ENCODE peak calls at places on chromosomes 6 and 20, in five cellular contexts. S is tibial artery, W is lower lobe of right lung, Q is mammary epithelial cell, V is esophagus squamous epithelium. B is an unnamed sample. For H3K36me3, the result is how much of the 10 kb centered on the place peaks cover.

GRCh38 chr6:158544428-158544827 is 15.5 kb upstream of the TMEM181 start:
- DNase-seq in S (peak), W (no peak), Q (no peak), V (no peak), B (no peak)

GRCh38 chr6:73394577-73395354 is at the start of gene DDX43:
- DNase-seq in S (peak), W (peak), Q (no peak), V (peak), B (peak)

GRCh38 chr6:41780623-41781301 is at the start of gene PRICKLE4:
- DNase-seq in S (peak), W (peak), Q (no peak), V (no peak), B (no peak)

GRCh38 chr20:49684335-49684997 is 29.2 kb downstream of the B4GALT5 start:
- DNase-seq in S (no peak), W (peak), Q (no peak), V (no peak), B (no peak)

GRCh38 chr6:159595173-159595572 is 97.9 kb downstream of the SOD2 start:
- DNase-seq in S (no peak), W (no peak), Q (peak), V (no peak), B (peak)

GRCh38 chr20:58109918-58110635 is 118.4 kb downstream of the ANKRD60 start:
- DNase-seq in S (no peak), W (no peak), Q (no peak), V (no peak), B (no peak)

GRCh38 chr20:8798505-8798904 is 270.4 kb upstream of the PLCB4 start:
- DNase-seq in S (no peak), W (no peak), Q (no peak), V (no peak), B (no peak)

GRCh38 chr20:31845300-31845863 is at the start of gene FOXS1:
- DNase-seq in S (peak), W (no peak), Q (no peak), V (no peak), B (peak)

GRCh38 chr6:100924574-100924973 is 43.4 kb upstream of the ASCC3 start:
- DNase-seq in S (no peak), W (no peak), Q (peak), V (no peak), B (no peak)

GRCh38 chr6:169254456-169255316 is 1.0 kb upstream of the THBS2 start:
- DNase-seq in S (no peak), W (no peak), Q (no peak), V (no peak), B (no peak)

GRCh38 chr6:25311251-25311910 is 32.2 kb downstream of the CARMIL1 start:
- DNase-seq in S (no peak), W (no peak), Q (peak), V (no peak), B (no peak)

GRCh38 chr20:63864978-63865640 is at the start of gene TPD52L2:
- DNase-seq in S (peak), W (peak), Q (peak), V (peak), B (peak)

GRCh38 chr6:136411028-136411329 is 121.3 kb upstream of the BCLAF1 start:
- DNase-seq in S (no peak), W (no peak), Q (no peak), V (no peak), B (no peak)

GRCh38 chr20:427401-427800 is 19.3 kb downstream of the RBCK1 start:
- DNase-seq in S (peak), W (no peak), Q (no peak), V (no peak), B (no peak)

GRCh38 chr6:78749326-78749725 is 118.0 kb upstream of the IRAK1BP1 start:
- DNase-seq in S (no peak), W (no peak), Q (peak), V (no peak), B (no peak)

GRCh38 chr20:59032023-59032712 is at the start of gene ATP5F1E:
- DNase-seq in S (peak), W (peak), Q (peak), V (peak), B (peak)

GRCh38 chr6:74333406-74333805 is 637.4 kb downstream of the CD109 start:
- DNase-seq in S (no peak), W (no peak), Q (no peak), V (no peak), B (no peak)

GRCh38 chr6:26342106-26342999 is 22.6 kb upstream of the BTN3A2 start:
- DNase-seq in S (no peak), W (no peak), Q (no peak), V (no peak), B (no peak)

GRCh38 chr20:47273591-47274235 is 82.8 kb downstream of the ZMYND8 start:
- DNase-seq in S (no peak), W (no peak), Q (no peak), V (no peak), B (no peak)

GRCh38 chr20:47274449-47275108 is 81.9 kb downstream of the ZMYND8 start:
- DNase-seq in S (no peak), W (no peak), Q (peak), V (no peak), B (no peak)

GRCh38 chr20:47276856-47277541 is 79.5 kb downstream of the ZMYND8 start:
- DNase-seq in S (peak), W (no peak), Q (no peak), V (no peak), B (no peak)

GRCh38 chr20:47275548-47275947 is 81.0 kb downstream of the ZMYND8 start:
- DNase-seq in S (no peak), W (no peak), Q (no peak), V (no peak), B (no peak)

DNA sequence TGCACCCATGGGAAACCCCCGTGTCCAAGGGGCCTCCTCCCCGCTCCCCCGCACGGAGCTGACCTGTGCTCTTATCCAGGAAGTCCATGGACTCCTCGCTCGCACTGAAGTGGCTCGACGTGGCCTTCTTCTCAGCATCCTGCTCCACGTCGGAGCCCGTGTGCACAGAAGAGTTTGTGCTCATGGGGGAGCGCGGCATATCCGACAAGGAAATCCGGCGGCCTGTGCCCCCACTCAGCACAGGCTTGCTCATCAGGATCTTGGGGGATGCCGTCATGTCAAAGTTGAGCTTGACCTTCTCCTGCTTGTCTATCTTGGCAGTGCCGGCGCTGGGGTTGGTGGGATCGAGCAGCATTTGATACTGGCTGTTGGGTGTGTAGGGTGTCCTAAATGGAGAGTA is 80.2 kb downstream of the ZMYND8 start:
- DNase-seq in S (no peak), W (no peak), Q (no peak), V (no peak), B (no peak)
- H3K36me3 ChIP-seq in S (under half), W (half or more), Q (under half), V (under half), B (under half)

GRCh38 chr20:51610761-51611624 is 68.5 kb upstream of the NFATC2 start:
- DNase-seq in S (no peak), W (no peak), Q (no peak), V (no peak), B (no peak)

GRCh38 chr20:51613576-51613975 is 71.1 kb upstream of the NFATC2 start:
- DNase-seq in S (no peak), W (no peak), Q (no peak), V (no peak), B (no peak)

GRCh38 chr20:51612896-51613295 is 70.4 kb upstream of the NFATC2 start:
- DNase-seq in S (no peak), W (no peak), Q (no peak), V (no peak), B (no peak)

GRCh38 chr20:51611625-51611890 is 69.0 kb upstream of the NFATC2 start:
- DNase-seq in S (no peak), W (no peak), Q (no peak), V (no peak), B (no peak)

GRCh38 chr20:51616060-51616459 is 73.5 kb upstream of the NFATC2 start:
- DNase-seq in S (no peak), W (no peak), Q (no peak), V (no peak), B (no peak)
- TF ChIP-seq CTCF in S (no peak), W (no peak), Q (no peak), V (no peak), B (no peak)

DNA sequence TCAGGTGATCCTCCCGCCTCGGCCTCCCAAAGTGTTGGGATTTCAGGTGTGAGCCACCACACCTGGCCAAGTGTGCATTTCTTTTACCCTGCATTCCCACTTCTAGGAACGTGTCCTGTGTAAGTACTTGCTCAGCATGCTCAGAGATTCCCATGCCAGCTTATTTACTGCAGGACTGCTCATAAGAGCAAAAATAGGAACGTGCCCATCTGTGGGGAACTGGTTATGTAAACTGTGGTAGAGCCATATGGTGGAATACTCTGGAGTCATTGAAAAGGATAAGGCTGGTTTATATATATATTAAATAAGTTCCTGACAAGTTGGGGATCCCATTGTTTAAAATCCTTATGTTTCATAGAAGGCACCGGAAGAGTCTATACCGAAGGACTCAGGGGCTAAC is 38.2 kb upstream of the FANCE start:
- DNase-seq in S (no peak), W (no peak), Q (no peak), V (no peak), B (no peak)
- H3K36me3 ChIP-seq in S (under half), W (half or more), Q (under half), V (under half), B (under half)

GRCh38 chr20:36666181-36666740 is 20.3 kb upstream of the SLA2 start:
- DNase-seq in S (no peak), W (no peak), Q (no peak), V (no peak), B (no peak)
- TF ChIP-seq CTCF in S (peak), W (no peak), Q (no peak), V (peak), B (no peak)

GRCh38 chr6:43019152-43019551 is 2.3 kb upstream of the RRP36 start:
- DNase-seq in S (no peak), W (no peak), Q (no peak), V (no peak), B (no peak)
- H3K36me3 ChIP-seq in S (under half), W (under half), Q (under half), V (under half), B (under half)

GRCh38 chr20:46349742-46350056 is 41.4 kb upstream of the CDH22 start:
- DNase-seq in S (no peak), W (no peak), Q (no peak), V (no peak), B (no peak)

GRCh38 chr20:46347831-46348230 is 39.5 kb upstream of the CDH22 start:
- DNase-seq in S (no peak), W (no peak), Q (no peak), V (no peak), B (no peak)

GRCh38 chr20:46346770-46347169 is 38.5 kb upstream of the CDH22 start:
- DNase-seq in S (no peak), W (no peak), Q (no peak), V (no peak), B (no peak)

GRCh38 chr20:46348972-46349741 is 40.9 kb upstream of the CDH22 start:
- DNase-seq in S (peak), W (peak), Q (no peak), V (no peak), B (no peak)

DNA sequence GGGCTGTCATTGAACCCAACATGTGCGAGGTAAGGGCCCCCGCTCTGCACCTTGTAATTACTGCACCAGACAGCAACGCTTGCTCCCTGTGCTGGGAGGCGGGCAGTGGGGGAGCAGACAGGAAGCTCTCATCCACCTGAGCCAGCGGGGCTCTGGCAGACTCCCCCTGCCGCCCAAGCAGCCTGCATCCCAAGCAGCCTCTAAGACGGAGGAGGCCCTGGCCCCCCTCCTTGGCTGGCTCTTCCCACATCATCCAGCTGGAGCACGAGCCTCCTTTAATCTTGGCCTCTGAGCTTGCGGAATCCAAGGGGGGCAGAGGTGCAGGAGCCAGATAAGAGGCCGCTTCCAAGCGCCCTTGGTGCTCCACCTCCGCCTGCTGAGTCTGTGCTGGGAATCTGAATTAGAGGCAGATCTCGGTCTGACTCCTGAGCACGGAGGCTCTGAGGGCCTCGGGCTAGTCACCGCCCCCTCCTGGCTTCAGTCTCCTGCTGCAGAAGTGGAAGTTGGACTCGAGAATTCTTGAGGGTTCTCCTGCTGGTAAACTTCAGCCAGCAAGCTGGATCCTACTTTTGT is 40.0 kb upstream of the CDH22 start:
- DNase-seq in S (no peak), W (no peak), Q (no peak), V (no peak), B (no peak)
- TF ChIP-seq CTCF in S (no peak), W (no peak), Q (no peak), V (no peak), B (no peak)

GRCh38 chr6:152129606-152130249 is 322.2 kb downstream of the ESR1 start:
- DNase-seq in S (no peak), W (no peak), Q (no peak), V (no peak), B (no peak)
- H3K36me3 ChIP-seq in S (under half), W (half or more), Q (under half), V (under half), B (under half)

GRCh38 chr6:17200395-17200794 is 80.8 kb upstream of the RBM24 start:
- DNase-seq in S (no peak), W (no peak), Q (no peak), V (no peak), B (no peak)
- TF ChIP-seq CTCF in S (no peak), W (no peak), Q (no peak), V (no peak), B (no peak)

GRCh38 chr6:85637579-85637978 is 5.1 kb downstream of the SYNCRIP start:
- DNase-seq in S (no peak), W (no peak), Q (no peak), V (no peak), B (no peak)
- H3K36me3 ChIP-seq in S (half or more), W (half or more), Q (half or more), V (under half), B (under half)

GRCh38 chr20:6626805-6627204 is 140.7 kb upstream of the BMP2 start:
- DNase-seq in S (no peak), W (no peak), Q (no peak), V (no peak), B (no peak)
- TF ChIP-seq CTCF in S (no peak), W (no peak), Q (no peak), V (no peak), B (no peak)

B was measured in thoracic aorta.